ENCODE peak calls at places on chromosomes 7 and 10, in six cellular contexts. L, X, M, H, A and B are unnamed samples.

GRCh38 chr7:35707422-35707821 is 12.5 kb upstream of the HERPUD2 start:
- DNase-seq in L (peak; percentile 42), A (no peak), M (no peak), H (no peak), X (no peak), B (no peak)

GRCh38 chr10:58448121-58448935 is 63.1 kb downstream of the TFAM start:
- DNase-seq in X (no peak), A (no peak), L (no peak), M (no peak), H (no peak), B (no peak)

GRCh38 chr7:69109131-69109740 is 489.0 kb upstream of the AUTS2 start:
- DNase-seq in X (no peak), H (no peak), A (no peak), M (no peak), L (no peak), B (no peak)

GRCh38 chr10:32960022-32960421 is 2.0 kb upstream of the ITGB1 start:
- DNase-seq in X (no peak), H (no peak), L (no peak), M (no peak), A (no peak), B (no peak)

GRCh38 chr10:5789626-5790025 is 23.6 kb downstream of the GDI2 start:
- DNase-seq in H (no peak), M (no peak), X (no peak), L (no peak), A (no peak), B (no peak)

GRCh38 chr7:50711271-50712175 is 71.2 kb downstream of the GRB10 start:
- DNase-seq in H (no peak), A (peak; percentile 28), X (no peak), M (no peak), L (peak; percentile 49), B (no peak)

GRCh38 chr10:99845837-99846382 is 63.5 kb downstream of the ABCC2 start:
- DNase-seq in H (peak; percentile 56), M (peak; percentile 73), L (peak; percentile 97), X (peak; percentile 51), A (peak; percentile 96), B (peak; percentile 51)

GRCh38 chr10:18666810-18667209 is 7.6 kb downstream of the ARL5B start:
- DNase-seq in X (no peak), A (peak; percentile 70), L (peak; percentile 74), H (no peak), M (no peak), B (no peak)

GRCh38 chr10:46527241-46527811 is 29.1 kb downstream of the GPRIN2 start:
- DNase-seq in X (no peak), M (no peak), L (no peak), H (no peak), A (no peak), B (no peak)

GRCh38 chr10:86068532-86069337 is 297.9 kb downstream of the GRID1 start:
- DNase-seq in X (no peak), M (no peak), A (no peak), H (no peak), L (no peak), B (no peak)

GRCh38 chr7:12162420-12163113 is 48.5 kb upstream of the TMEM106B start:
- DNase-seq in H (peak; percentile 10), M (no peak), A (peak; percentile 65), X (no peak), L (peak; percentile 91), B (no peak)